ENCODE peak calls at places on chromosomes 6 and 20, in eight cellular contexts. X is ELR; O is GM04504; G is endothelial cell; F is MV-4-11; N is foreskin fibroblast; W is CD8-positive, alpha-beta T cell; R is posterior vena cava. U is an unnamed sample.

GRCh38 chr20:35467339-35468224 is 12.2 kb downstream of the CEP250 start:
- DNase-seq in X (peak; percentile 47), O (peak; percentile 52), G (no peak), F (no peak), N (peak; percentile 81), W (no peak), R (no peak), U (no peak)

GRCh38 chr6:79257381-79258205 is 23.1 kb upstream of the HMGN3 start:
- DNase-seq in X (peak; percentile 70), O (no peak), G (no peak), F (no peak), N (peak; percentile 70), W (no peak), R (no peak), U (no peak)

GRCh38 chr6:21953831-21954801 is 342.7 kb downstream of the PRL start:
- DNase-seq in X (peak; percentile 11), O (peak; percentile 15), G (no peak), F (peak; percentile 75), N (peak; percentile 12), W (no peak), R (no peak), U (peak; percentile 50)

GRCh38 chr6:137661601-137662000 is 167.4 kb upstream of the OLIG3 start:
- DNase-seq in X (peak; percentile 35), O (peak; percentile 9), G (peak; percentile 11), F (peak; percentile 4), N (peak; percentile 28), W (peak; percentile 63), R (no peak), U (peak; percentile 30)

GRCh38 chr6:46677314-46677654 is 10.4 kb upstream of the TDRD6 start:
- DNase-seq in X (peak; percentile 34), O (no peak), G (no peak), F (no peak), N (no peak), W (no peak), R (no peak), U (no peak)

GRCh38 chr6:110949679-110950285 is 8.7 kb upstream of the GTF3C6 start:
- DNase-seq in X (peak; percentile 71), O (no peak), G (no peak), F (peak; percentile 49), N (no peak), W (no peak), R (no peak), U (no peak)

GRCh38 chr6:26607434-26608230 is 10.9 kb downstream of the ABT1 start:
- DNase-seq in X (peak; percentile 81), O (peak; percentile 24), G (peak; percentile 51), F (peak; percentile 58), N (peak; percentile 37), W (peak; percentile 64), R (no peak), U (no peak)

GRCh38 chr6:109059591-109060021 is 35.0 kb downstream of the SESN1 start:
- DNase-seq in X (peak; percentile 40), O (no peak), G (no peak), F (peak; percentile 60), N (peak; percentile 32), W (no peak), R (no peak), U (no peak)